ENCODE peak calls at places on chromosomes 2 and 18, in seven cellular contexts. V, K, P, F, I, O and U are unnamed samples.

GRCh38 chr2:238260879-238261278 is 21.0 kb upstream of the HES6 start:
- DNase-seq in V (no peak), K (peak; percentile 43), P (no peak), F (no peak), I (no peak), O (no peak), U (no peak)

GRCh38 chr2:29307522-29307921 is 192.3 kb downstream of the CLIP4 start:
- DNase-seq in V (peak; percentile 2), K (no peak), P (no peak), F (no peak), I (no peak), O (no peak), U (no peak)

GRCh38 chr18:74806700-74807416 is 209.2 kb downstream of the ZNF407 start:
- DNase-seq in V (peak; percentile 91), K (no peak), P (no peak), F (peak; percentile 16), I (no peak), O (no peak), U (no peak)

GRCh38 chr2:152421521-152422367 is 86.8 kb downstream of the FMNL2 start:
- DNase-seq in V (peak; percentile 97), K (no peak), P (no peak), F (peak; percentile 50), I (peak; percentile 42), O (no peak), U (peak; percentile 36)

GRCh38 chr18:30970201-30970816 is 72.2 kb downstream of the DSC3 start:
- DNase-seq in V (peak; percentile 75), K (no peak), P (no peak), F (no peak), I (no peak), O (no peak), U (no peak)

GRCh38 chr2:157307021-157307420 is 18.6 kb downstream of the ERMN start:
- DNase-seq in V (no peak), K (no peak), P (no peak), F (no peak), I (no peak), O (no peak), U (no peak)

GRCh38 chr18:75915941-75916640 is 488.6 kb upstream of the SMIM21 start:
- DNase-seq in V (no peak), K (no peak), P (no peak), F (no peak), I (no peak), O (no peak), U (no peak)

GRCh38 chr2:220785181-220785580 is 786.9 kb downstream of the EPHA4 start:
- DNase-seq in V (peak; percentile 64), K (no peak), P (no peak), F (no peak), I (no peak), O (no peak), U (no peak)

GRCh38 chr2:97748397-97748796 is 35.0 kb downstream of the ZAP70 start:
- DNase-seq in V (no peak), K (no peak), P (peak; percentile 57), F (no peak), I (no peak), O (peak; percentile 47), U (no peak)

DNA sequence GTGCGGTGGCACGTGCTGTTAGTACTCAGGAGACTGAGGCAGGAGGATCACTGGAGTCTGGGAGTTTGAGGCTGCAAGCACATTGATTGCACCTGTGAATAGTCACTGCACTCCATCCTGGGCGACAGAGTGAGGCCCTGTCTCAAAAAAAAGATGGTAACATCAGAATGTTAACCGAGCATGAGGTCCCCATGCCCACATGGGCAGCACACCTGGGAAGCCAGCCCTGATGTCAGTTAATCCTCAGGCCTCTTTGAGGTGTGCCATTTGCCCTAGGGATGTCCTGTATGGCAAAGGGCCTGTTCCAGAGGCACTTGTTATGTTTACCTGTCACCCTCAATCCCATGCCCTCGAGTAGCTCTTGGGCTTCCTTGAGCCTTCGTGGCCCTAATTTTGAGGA is 16.6 kb downstream of the RBFA start:
- DNase-seq in V (no peak), K (no peak), P (no peak), F (no peak), I (no peak), O (no peak), U (no peak)
- H3K9me3 ChIP-seq in V (peaks cover 23% of the 10 kb centered on the region), K (peaks cover 25% of the 10 kb centered on the region), P (no peaks in the 10 kb centered on the region), F (peaks cover 44% of the 10 kb centered on the region), I (peaks cover 53% of the 10 kb centered on the region), O (peaks cover 8% of the 10 kb centered on the region), U (peaks cover 21% of the 10 kb centered on the region)

DNA sequence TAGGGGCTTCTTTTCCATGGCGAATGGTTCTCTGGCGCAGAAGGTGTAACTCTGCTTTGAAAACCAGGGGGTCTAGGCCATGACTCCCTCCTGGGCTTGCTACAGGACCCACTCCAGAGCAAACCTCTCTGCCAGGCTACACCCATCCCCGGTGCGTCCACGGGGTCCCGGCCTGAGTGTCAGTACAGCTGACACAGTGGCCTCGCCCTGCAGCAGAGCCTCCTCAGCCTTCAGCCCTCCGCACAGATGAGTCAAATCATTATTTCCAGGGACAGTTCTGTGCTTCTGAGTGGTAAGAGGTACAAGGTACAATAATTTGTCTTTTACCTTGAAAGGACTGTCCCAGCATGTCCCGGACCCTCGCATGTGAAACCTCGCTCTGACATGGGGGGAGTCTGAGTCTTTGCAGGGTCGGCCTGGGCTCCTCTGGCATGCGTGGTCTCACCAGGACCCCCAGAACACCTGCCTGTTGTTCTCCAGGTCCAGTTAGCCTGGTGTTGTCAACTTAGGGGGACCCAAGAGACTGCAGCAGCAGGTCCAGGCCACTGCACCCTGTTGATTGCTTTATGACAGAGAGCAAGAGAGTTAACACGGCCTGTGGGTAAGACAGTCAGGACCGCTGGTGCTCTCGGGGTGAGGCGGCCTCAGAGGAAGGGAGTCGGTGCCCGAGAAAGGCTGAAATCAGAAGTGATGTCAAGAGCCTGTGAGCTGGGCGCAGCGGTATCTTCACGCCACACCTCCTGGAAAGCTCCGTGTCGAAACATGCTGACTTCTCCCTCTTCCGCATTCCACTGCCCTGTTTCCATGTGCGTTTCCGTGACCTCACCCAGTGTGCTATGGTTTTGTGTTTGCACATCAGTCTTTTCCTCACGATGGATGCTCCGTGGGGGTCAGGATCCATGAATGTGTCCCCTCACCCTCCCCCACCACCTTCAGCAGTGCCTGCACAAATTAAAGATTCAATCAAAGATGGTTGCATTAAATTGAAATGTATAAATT is 340.1 kb downstream of the EIPR1 start:
- DNase-seq in V (no peak), K (no peak), P (no peak), F (no peak), I (no peak), O (no peak), U (no peak)
- H3K9me3 ChIP-seq in V (peaks cover 31% of the 10 kb centered on the region), K (no peaks in the 10 kb centered on the region), P (no peaks in the 10 kb centered on the region), F (no peaks in the 10 kb centered on the region), I (no peaks in the 10 kb centered on the region), O (no peaks in the 10 kb centered on the region), U (no peaks in the 10 kb centered on the region)

GRCh38 chr2:5976626-5977025 is 284.4 kb downstream of the SOX11 start:
- DNase-seq in V (no peak), K (no peak), P (no peak), F (no peak), I (no peak), O (no peak), U (no peak)

GRCh38 chr2:5977477-5977876 is 285.3 kb downstream of the SOX11 start:
- DNase-seq in V (no peak), K (no peak), P (no peak), F (no peak), I (no peak), O (no peak), U (no peak)

GRCh38 chr2:5975406-5975805 is 283.2 kb downstream of the SOX11 start:
- DNase-seq in V (no peak), K (no peak), P (no peak), F (no peak), I (no peak), O (no peak), U (no peak)

GRCh38 chr2:5980351-5981054 is 288.3 kb downstream of the SOX11 start:
- DNase-seq in V (no peak), K (no peak), P (no peak), F (no peak), I (no peak), O (no peak), U (no peak)

GRCh38 chr2:5978352-5978751 is 286.2 kb downstream of the SOX11 start:
- DNase-seq in V (no peak), K (no peak), P (no peak), F (no peak), I (no peak), O (no peak), U (no peak)
- H3K9me3 ChIP-seq in V (peaks cover 16% of the 10 kb centered on the region), K (no peaks in the 10 kb centered on the region), P (no peaks in the 10 kb centered on the region), F (no peaks in the 10 kb centered on the region), I (no peaks in the 10 kb centered on the region), O (no peaks in the 10 kb centered on the region), U (no peaks in the 10 kb centered on the region)

GRCh38 chr18:766550-766860 is 45.5 kb downstream of the YES1 start:
- DNase-seq in V (no peak), K (no peak), P (no peak), F (no peak), I (no peak), O (no peak), U (no peak)

GRCh38 chr18:767084-767882 is 44.8 kb downstream of the YES1 start:
- DNase-seq in V (no peak), K (no peak), P (no peak), F (no peak), I (no peak), O (no peak), U (no peak)

GRCh38 chr18:770583-770961 is 41.5 kb downstream of the YES1 start:
- DNase-seq in V (no peak), K (no peak), P (no peak), F (peak; percentile 3), I (no peak), O (no peak), U (no peak)

DNA sequence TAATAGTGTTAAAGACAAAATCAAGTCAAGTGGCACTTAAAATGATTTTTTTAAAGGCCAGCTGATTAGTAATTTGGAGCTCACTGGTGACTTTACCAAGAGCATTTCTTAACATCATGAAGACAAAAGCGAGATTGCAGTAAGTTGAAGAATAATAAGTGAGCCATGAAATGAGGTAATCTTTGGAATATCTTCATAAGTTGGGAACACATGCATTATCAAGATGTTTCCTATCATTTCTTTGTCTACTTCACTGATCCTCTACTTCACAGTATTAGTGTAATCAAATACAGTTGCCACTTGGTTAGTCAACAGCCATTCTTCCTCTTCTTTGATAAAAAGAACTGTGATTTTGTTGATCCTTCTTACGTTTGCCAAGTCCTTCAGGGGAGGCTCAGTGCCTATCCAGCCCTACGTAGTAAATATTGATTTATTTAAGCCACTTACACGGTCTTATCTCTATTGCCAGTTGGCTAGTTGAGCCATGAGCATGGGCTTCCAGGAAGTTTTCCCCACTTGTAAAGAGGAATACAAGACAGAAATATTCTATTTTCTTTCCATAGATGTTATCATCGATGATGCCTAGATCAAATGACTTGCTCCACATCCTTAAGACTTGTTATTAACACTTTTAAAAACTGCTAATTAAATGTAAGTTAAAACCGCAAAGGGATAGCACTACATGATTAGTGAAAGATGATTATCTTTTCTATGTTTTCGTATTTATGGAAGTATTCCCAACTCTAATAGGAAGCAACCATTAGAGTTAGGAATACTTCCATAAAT is 46.1 kb downstream of the YES1 start:
- DNase-seq in V (no peak), K (no peak), P (no peak), F (no peak), I (peak; percentile 32), O (no peak), U (no peak)
- H3K9me3 ChIP-seq in V (no peaks in the 10 kb centered on the region), K (no peaks in the 10 kb centered on the region), P (no peaks in the 10 kb centered on the region), F (no peaks in the 10 kb centered on the region), I (no peaks in the 10 kb centered on the region), O (no peaks in the 10 kb centered on the region), U (no peaks in the 10 kb centered on the region)

GRCh38 chr2:117902933-117903332 is 88.4 kb downstream of the DDX18 start:
- DNase-seq in V (no peak), K (no peak), P (no peak), F (no peak), I (no peak), O (no peak), U (no peak)
- H3K9me3 ChIP-seq in V (no peaks in the 10 kb centered on the region), K (peaks cover 11% of the 10 kb centered on the region), P (no peaks in the 10 kb centered on the region), F (peaks cover 4% of the 10 kb centered on the region), I (peaks cover 11% of the 10 kb centered on the region), O (no peaks in the 10 kb centered on the region), U (no peaks in the 10 kb centered on the region)